ENCODE peak calls at places on chromosomes 2 and 18, in four cellular contexts. K is NCI-H1694 treated with DMSO at 0.1 percent for 48 hours; F is fibroblast of mammary gland; W is activated naive CD8-positive, alpha-beta T cell treated with anti-CD3 and anti-CD28 coated beads for 36 hours. I is an unnamed sample.

GRCh38 chr2:3492951-3493609 is 26.3 kb downstream of the ADI1 start:
- DNase-seq in K (no peak), F (peak; percentile 98), W (no peak), I (no peak)

GRCh38 chr18:9016819-9017169 is 85.7 kb upstream of the NDUFV2 start:
- DNase-seq in K (no peak), F (peak; percentile 69), W (no peak), I (peak; percentile 35)

GRCh38 chr18:70234667-70235459 is 29.4 kb upstream of the RTTN start:
- DNase-seq in K (no peak), F (peak; percentile 14), W (no peak), I (peak; percentile 97)

GRCh38 chr2:208150956-208151355 is 5.0 kb upstream of the CRYGB start:
- DNase-seq in K (no peak), F (no peak), W (no peak), I (no peak)

GRCh38 chr2:85913854-85914524 is 25.2 kb upstream of the ST3GAL5 start:
- DNase-seq in K (no peak), F (peak; percentile 96), W (no peak), I (no peak)

GRCh38 chr2:238203104-238203972 is at the start of gene ILKAP:
- DNase-seq in K (peak; percentile 70), F (peak; percentile 68), W (peak; percentile 95), I (peak; percentile 80)

GRCh38 chr18:32048507-32049091 is 30.0 kb downstream of the RNF125 start:
- DNase-seq in K (no peak), F (peak; percentile 89), W (no peak), I (peak; percentile 74)

GRCh38 chr2:173117678-173118077 is 42.0 kb downstream of the MAP3K20 start:
- DNase-seq in K (no peak), F (peak; percentile 25), W (no peak), I (no peak)

GRCh38 chr2:237922641-237923361 is 44.0 kb upstream of the UBE2F start:
- DNase-seq in K (no peak), F (no peak), W (no peak), I (no peak)

GRCh38 chr2:95074663-95075439 is 46.8 kb downstream of the MRPS5 start:
- DNase-seq in K (no peak), F (no peak), W (peak; percentile 74), I (no peak)

GRCh38 chr2:108928660-108929377 is 60.2 kb downstream of the EDAR start:
- DNase-seq in K (no peak), F (no peak), W (no peak), I (no peak)

GRCh38 chr2:66872056-66872821 is 437.3 kb downstream of the MEIS1 start:
- DNase-seq in K (no peak), F (peak; percentile 65), W (no peak), I (no peak)

GRCh38 chr18:23887035-23887434 is 127.5 kb upstream of the TTC39C start:
- DNase-seq in K (no peak), F (no peak), W (no peak), I (no peak)

GRCh38 chr2:100352511-100352910 is 30.2 kb upstream of the LONRF2 start:
- DNase-seq in K (no peak), F (no peak), W (no peak), I (no peak)

GRCh38 chr2:88841224-88841929 is 149.9 kb downstream of the RPIA start:
- DNase-seq in K (no peak), F (no peak), W (no peak), I (no peak)

GRCh38 chr18:29430416-29430815 is 1253.5 kb upstream of the CDH2 start:
- DNase-seq in K (no peak), F (peak; percentile 20), W (no peak), I (no peak)

GRCh38 chr18:58578321-58578720 is 50.6 kb downstream of the ALPK2 start:
- DNase-seq in K (peak; percentile 39), F (peak; percentile 43), W (no peak), I (no peak)

GRCh38 chr2:56047136-56047535 is 123.6 kb upstream of the EFEMP1 start:
- DNase-seq in K (no peak), F (no peak), W (no peak), I (no peak)

GRCh38 chr2:186129767-186130581 is 356.1 kb upstream of the ZC3H15 start:
- DNase-seq in K (no peak), F (peak; percentile 57), W (no peak), I (no peak)

GRCh38 chr18:28288784-28289183 is 111.9 kb upstream of the CDH2 start:
- DNase-seq in K (no peak), F (no peak), W (no peak), I (no peak)

GRCh38 chr2:1647417-1648240 is 96.7 kb downstream of the PXDN start:
- DNase-seq in K (no peak), F (no peak), W (no peak), I (no peak)

GRCh38 chr2:231482806-231483391 is 18.6 kb upstream of the NCL start:
- DNase-seq in K (peak; percentile 17), F (peak; percentile 52), W (peak; percentile 79), I (peak; percentile 63)

GRCh38 chr2:39202639-39203369 is 41.0 kb downstream of the CDKL4 start:
- DNase-seq in K (no peak), F (peak; percentile 18), W (no peak), I (no peak)

GRCh38 chr2:168694876-168695275 is 107.6 kb upstream of the NOSTRIN start:
- DNase-seq in K (no peak), F (no peak), W (no peak), I (no peak)

GRCh38 chr2:226185613-226186211 is 613.9 kb downstream of the IRS1 start:
- DNase-seq in K (peak; percentile 72), F (peak; percentile 92), W (no peak), I (peak; percentile 80)

GRCh38 chr2:55106148-55106547 is 55.9 kb upstream of the RTN4 start:
- DNase-seq in K (no peak), F (peak; percentile 50), W (no peak), I (no peak)

GRCh38 chr2:194004590-194005206 is 1652.3 kb upstream of the SLC39A10 start:
- DNase-seq in K (no peak), F (peak; percentile 64), W (no peak), I (no peak)

GRCh38 chr2:8138923-8139667 is 542.8 kb upstream of the ID2 start:
- DNase-seq in K (no peak), F (peak; percentile 94), W (no peak), I (no peak)

GRCh38 chr2:22360735-22361374 is 1024.1 kb upstream of the KLHL29 start:
- DNase-seq in K (no peak), F (no peak), W (no peak), I (no peak)

GRCh38 chr2:11292464-11293255 is 51.8 kb downstream of the ROCK2 start:
- DNase-seq in K (no peak), F (peak; percentile 62), W (no peak), I (no peak)

GRCh38 chr18:23921716-23922285 is 92.8 kb upstream of the TTC39C start:
- DNase-seq in K (no peak), F (no peak), W (no peak), I (no peak)

I was measured in SK-MEL-5.